ENCODE peak calls at places on chromosomes 6 and 20, in six cellular contexts. N is C1 segment of cervical spinal cord; J is stimulated activated CD4-positive, alpha-beta T cell treated with anti-CD3 and anti-CD28 coated beads, Interleukin-1b, Interleukin-23, amount 100 ng/mL, for 1 hour; S is NCI-H1417 treated with DMSO at 0.1 percent for 48 hours; I is activated T-helper 1 cell treated with anti-CD3 and anti-CD28 coated beads, Interleukin-12 subunit alpha, Interleukin-12 subunit beta, Interleukin-2, Interleukin-4 antibody, amounts not matched to agents 30 ng/mL and 10 ng/mL and 1 ng/mL, durations not matched to agents 14 hours and 24 hours and 36 hours; E is hepatic stellate cell. H is an unnamed sample.

GRCh38 chr20:25865715-25866656 is 169.3 kb upstream of the ZNF337 start:
- DNase-seq in N (peak), J (peak), S (peak), I (peak), E (peak), H (no peak)

GRCh38 chr6:80210618-80211017 is 104.1 kb downstream of the BCKDHB start:
- DNase-seq in N (no peak), J (no peak), S (no peak), I (no peak), E (no peak), H (peak)

GRCh38 chr6:87798393-87799278 is 96.6 kb upstream of the AKIRIN2 start:
- DNase-seq in N (no peak), J (no peak), S (no peak), I (no peak), E (no peak), H (no peak)

GRCh38 chr20:1324598-1325172 is 4.3 kb downstream of the SDCBP2 start:
- DNase-seq in N (no peak), J (no peak), S (no peak), I (no peak), E (peak), H (no peak)

GRCh38 chr20:62752181-62752670 is 43.6 kb downstream of the NTSR1 start:
- DNase-seq in N (no peak), J (no peak), S (no peak), I (no peak), E (no peak), H (no peak)

GRCh38 chr20:35563834-35564233 is 22.0 kb downstream of the ERGIC3 start:
- DNase-seq in N (no peak), J (no peak), S (no peak), I (no peak), E (no peak), H (no peak)

GRCh38 chr20:58137651-58138265 is 90.7 kb downstream of the ANKRD60 start:
- DNase-seq in N (no peak), J (no peak), S (no peak), I (no peak), E (no peak), H (no peak)

GRCh38 chr6:124962617-124963415 is 579 bp downstream of the RNF217 start:
- DNase-seq in N (peak), J (no peak), S (no peak), I (no peak), E (peak), H (no peak)

GRCh38 chr6:1578293-1578745 is 31.4 kb upstream of the FOXC1 start:
- DNase-seq in N (no peak), J (no peak), S (no peak), I (no peak), E (no peak), H (no peak)

GRCh38 chr6:127092486-127092885 is 26.0 kb upstream of the RSPO3 start:
- DNase-seq in N (no peak), J (no peak), S (no peak), I (no peak), E (no peak), H (no peak)

GRCh38 chr6:103797738-103798137 is 1062.0 kb downstream of the HACE1 start:
- DNase-seq in N (no peak), J (no peak), S (no peak), I (no peak), E (no peak), H (no peak)

GRCh38 chr20:34524426-34524825 is 8.2 kb downstream of the DYNLRB1 start:
- DNase-seq in N (no peak), J (no peak), S (no peak), I (no peak), E (no peak), H (no peak)

GRCh38 chr6:81995548-81996289 is 243.2 kb upstream of the TENT5A start:
- DNase-seq in N (no peak), J (no peak), S (no peak), I (no peak), E (no peak), H (no peak)

GRCh38 chr20:32326507-32326851 is 31.7 kb upstream of the ASXL1 start:
- DNase-seq in N (no peak), J (no peak), S (peak), I (no peak), E (no peak), H (no peak)

GRCh38 chr6:31575335-31575901 is at the start of gene TNF:
- DNase-seq in N (no peak), J (peak), S (no peak), I (peak), E (no peak), H (no peak)

GRCh38 chr6:3382399-3383279 is 74.2 kb downstream of the SLC22A23 start:
- DNase-seq in N (no peak), J (no peak), S (no peak), I (no peak), E (no peak), H (no peak)

GRCh38 chr20:53834044-53834442 is 236.4 kb downstream of the BCAS1 start:
- DNase-seq in N (no peak), J (no peak), S (no peak), I (no peak), E (no peak), H (no peak)

GRCh38 chr6:137045221-137045789 is 540 bp upstream of the IL20RA start:
- DNase-seq in N (no peak), J (no peak), S (no peak), I (no peak), E (no peak), H (no peak)

GRCh38 chr20:1469925-1470571 is 3.4 kb upstream of the NSFL1C start:
- DNase-seq in N (no peak), J (no peak), S (no peak), I (no peak), E (peak), H (peak)

GRCh38 chr6:139129284-139129683 is 5.6 kb upstream of the HECA start:
- DNase-seq in N (no peak), J (no peak), S (no peak), I (no peak), E (no peak), H (no peak)

GRCh38 chr6:17042422-17043147 is 59.3 kb upstream of the STMND1 start:
- DNase-seq in N (no peak), J (no peak), S (no peak), I (no peak), E (peak), H (no peak)

GRCh38 chr6:12761376-12762115 is 45.0 kb downstream of the PHACTR1 start:
- DNase-seq in N (no peak), J (no peak), S (no peak), I (no peak), E (no peak), H (no peak)

GRCh38 chr6:21263531-21264287 is 329.8 kb upstream of the SOX4 start:
- DNase-seq in N (no peak), J (no peak), S (no peak), I (no peak), E (no peak), H (peak)

GRCh38 chr6:15032015-15032414 is 213.9 kb upstream of the JARID2 start:
- DNase-seq in N (no peak), J (no peak), S (no peak), I (no peak), E (no peak), H (no peak)

H was measured in NCI-H187 treated with DMSO at 0.1 percent for 48 hours.